ENCODE peak calls at places on chromosomes 5 and 9, in five cellular contexts. O, L, G, I and U are unnamed samples.

GRCh38 chr9:36363448-36363847 is 36.6 kb downstream of the RNF38 start:
- DNase-seq in O (no peak), L (no peak), G (no peak), I (no peak), U (no peak)

GRCh38 chr9:107548298-107549142 is 59.0 kb upstream of the KLF4 start:
- DNase-seq in O (no peak), L (no peak), G (no peak), I (no peak), U (no peak)

GRCh38 chr5:3199941-3200340 is 395.7 kb upstream of the IRX1 start:
- DNase-seq in O (no peak), L (no peak), G (no peak), I (no peak), U (no peak)

GRCh38 chr5:55450050-55450765 is 84.6 kb downstream of the PLPP1 start:
- DNase-seq in O (no peak), L (no peak), G (no peak), I (no peak), U (no peak)

GRCh38 chr5:34585601-34586104 is 70.5 kb upstream of the RAI14 start:
- DNase-seq in O (peak), L (no peak), G (no peak), I (no peak), U (no peak)

GRCh38 chr9:79236466-79236865 is 335.3 kb upstream of the TLE4 start:
- DNase-seq in O (no peak), L (no peak), G (no peak), I (no peak), U (no peak)

GRCh38 chr5:180595381-180596114 is 4.2 kb upstream of the SCGB3A1 start:
- DNase-seq in O (no peak), L (no peak), G (no peak), I (no peak), U (no peak)

GRCh38 chr9:38249587-38250210 is 142.8 kb upstream of the ALDH1B1 start:
- DNase-seq in O (no peak), L (no peak), G (no peak), I (no peak), U (no peak)

GRCh38 chr9:107020040-107020530 is 157.1 kb downstream of the ZNF462 start:
- DNase-seq in O (no peak), L (no peak), G (no peak), I (no peak), U (no peak)

GRCh38 chr5:171418316-171418981 is 998 bp upstream of the FGF18 start:
- DNase-seq in O (peak), L (peak), G (peak), I (peak), U (peak)

GRCh38 chr9:93827545-93828330 is 127.4 kb downstream of the BARX1 start:
- DNase-seq in O (no peak), L (peak), G (no peak), I (peak), U (peak)

GRCh38 chr5:130545291-130545690 is 619.8 kb downstream of the HINT1 start:
- DNase-seq in O (no peak), L (no peak), G (no peak), I (no peak), U (no peak)

GRCh38 chr9:120892748-120893584 is 16.0 kb upstream of the PHF19 start:
- DNase-seq in O (peak), L (no peak), G (peak), I (no peak), U (peak)

GRCh38 chr5:59092758-59093157 is 509.9 kb downstream of the RAB3C start:
- DNase-seq in O (no peak), L (no peak), G (no peak), I (no peak), U (no peak)